ENCODE peak calls at places on chromosomes 5 and 9, in seven cellular contexts. R is adrenal gland, H is testis, E is A549, C is lower leg skin, V is HCT116, M is transverse colon. I is an unnamed sample.

GRCh38 chr9:98983295-98984268 is 39.9 kb downstream of the COL15A1 start:
- DNase-seq in C (no peak), R (no peak), V (no peak), E (no peak), H (no peak), M (no peak), I (no peak)

GRCh38 chr5:141634162-141634561 is 2.5 kb downstream of the HDAC3 start:
- DNase-seq in E (no peak), M (no peak), H (no peak), R (peak), C (peak), V (no peak), I (peak)

GRCh38 chr9:98482248-98482647 is 226.5 kb downstream of the GABBR2 start:
- DNase-seq in C (no peak), E (no peak), V (no peak), M (no peak), R (no peak), H (no peak), I (no peak)

GRCh38 chr5:173518856-173519255 is 97.6 kb downstream of the BOD1 start:
- DNase-seq in C (no peak), V (no peak), R (no peak), E (no peak), H (no peak), M (no peak), I (no peak)

GRCh38 chr9:37382161-37382981 is 40.1 kb upstream of the GRHPR start:
- DNase-seq in C (peak), M (no peak), V (no peak), H (no peak), R (no peak), E (no peak), I (no peak)

GRCh38 chr5:82163459-82164108 is 114.6 kb downstream of the RPS23 start:
- DNase-seq in V (no peak), E (no peak), H (no peak), C (no peak), R (no peak), M (no peak), I (no peak)

GRCh38 chr5:54148858-54149257 is 161.5 kb downstream of the ARL15 start:
- DNase-seq in H (no peak), C (no peak), M (no peak), E (no peak), V (no peak), R (no peak), I (no peak)

GRCh38 chr5:173869316-173869715 is 18.8 kb upstream of the CPEB4 start:
- DNase-seq in C (no peak), V (no peak), H (no peak), M (no peak), R (no peak), E (no peak), I (no peak)

GRCh38 chr5:68331202-68332108 is 115.9 kb downstream of the PIK3R1 start:
- DNase-seq in R (no peak), E (no peak), M (no peak), H (no peak), V (no peak), C (no peak), I (no peak)

GRCh38 chr9:3989915-3990314 is 310.0 kb downstream of the GLIS3 start:
- DNase-seq in V (no peak), H (no peak), R (no peak), C (no peak), E (no peak), M (no peak), I (no peak)

GRCh38 chr5:98774192-98775046 is 956 bp downstream of the RGMB start:
- DNase-seq in R (peak), V (no peak), H (peak), M (peak), C (peak), E (peak), I (peak)

GRCh38 chr5:173051746-173052145 is 4.4 kb upstream of the CREBRF start:
- DNase-seq in E (no peak), V (no peak), H (no peak), R (no peak), C (no peak), M (no peak), I (no peak)

GRCh38 chr5:58499231-58499630 is 8.0 kb downstream of the GAPT start:
- DNase-seq in E (no peak), C (no peak), V (no peak), R (no peak), H (no peak), M (no peak), I (peak)

GRCh38 chr5:142233083-142234032 is 91.5 kb downstream of the SPRY4 start:
- DNase-seq in C (no peak), V (no peak), M (no peak), R (no peak), H (no peak), E (no peak), I (no peak)

GRCh38 chr9:136410500-136411287 is at the start of the genes ENTR1 and PMPCA:
- DNase-seq in R (peak), V (peak), C (peak), M (peak), E (peak), H (peak), I (peak)

GRCh38 chr9:114006155-114006550 is 71.9 kb downstream of the AMBP start:
- DNase-seq in C (peak), V (no peak), H (peak), E (no peak), R (no peak), M (no peak), I (no peak)

GRCh38 chr5:169009171-169009570 is 291.8 kb downstream of the SLIT3 start:
- DNase-seq in C (no peak), V (no peak), H (no peak), R (peak), E (peak), M (no peak), I (no peak)

GRCh38 chr9:127067603-127068220 is 54.7 kb downstream of the ANGPTL2 start:
- DNase-seq in R (no peak), C (no peak), V (peak), H (no peak), E (no peak), M (no peak), I (no peak)

GRCh38 chr5:177530638-177531037 is 13.9 kb upstream of the DDX41 start:
- DNase-seq in C (no peak), H (no peak), R (no peak), V (no peak), M (no peak), E (no peak), I (no peak)

GRCh38 chr5:1734271-1734907 is 65.2 kb downstream of the MRPL36 start:
- DNase-seq in C (peak), V (no peak), E (no peak), R (peak), H (no peak), M (no peak), I (no peak)

GRCh38 chr5:165805756-165806155 is 2300.3 kb downstream of the MAT2B start:
- DNase-seq in M (no peak), V (no peak), C (no peak), R (no peak), H (peak), E (no peak), I (no peak)

GRCh38 chr9:36207546-36208012 is 16.9 kb downstream of the CLTA start:
- DNase-seq in E (no peak), R (no peak), V (no peak), C (no peak), M (no peak), H (no peak), I (peak)

GRCh38 chr5:171999877-172000276 is 6.6 kb downstream of the FBXW11 start:
- DNase-seq in M (no peak), E (no peak), R (no peak), V (no peak), H (no peak), C (no peak), I (no peak)

GRCh38 chr9:129145841-129146292 is 32.2 kb downstream of the IER5L start:
- DNase-seq in E (no peak), H (no peak), C (no peak), R (no peak), V (no peak), M (no peak), I (no peak)

GRCh38 chr5:36495638-36496010 is 110.8 kb upstream of the SLC1A3 start:
- DNase-seq in R (no peak), V (no peak), E (no peak), H (no peak), M (no peak), C (no peak), I (no peak)

GRCh38 chr5:43773032-43773830 is 170.3 kb downstream of the NNT start:
- DNase-seq in C (no peak), H (no peak), M (no peak), V (peak), E (no peak), R (no peak), I (peak)

DNA sequence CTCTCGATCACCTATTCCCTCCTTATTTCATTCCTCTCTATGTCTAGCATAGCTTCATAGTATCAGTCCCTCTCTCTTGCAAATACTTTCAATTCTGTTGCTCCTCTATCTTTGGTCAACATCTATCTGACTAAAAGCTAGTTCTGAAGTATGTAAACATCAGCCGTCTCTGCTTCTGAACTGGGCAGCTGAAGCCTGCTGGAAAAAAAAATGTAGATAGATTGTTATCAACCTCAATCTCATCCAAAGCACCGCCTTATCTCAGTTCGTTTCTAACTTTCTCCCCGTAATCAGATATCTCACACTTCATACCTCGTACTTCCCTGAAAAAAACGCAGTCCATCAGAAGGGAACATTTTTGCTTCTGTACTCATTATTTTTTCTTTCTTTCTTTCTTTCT is 4.5 kb upstream of the SEMA6A start:
- DNase-seq in V (no peak), E (no peak), R (no peak), H (no peak), M (no peak), C (no peak), I (no peak)
- TF ChIP-seq POLR2A in V (no peak), E (no peak), R (no peak), H (no peak), M (no peak), C (no peak), I (no peak)

GRCh38 chr5:138489705-138490104 is 24.4 kb downstream of the EGR1 start:
- DNase-seq in C (no peak), M (no peak), V (no peak), H (peak), R (peak), E (no peak), I (no peak)

GRCh38 chr5:138490648-138491283 is 25.5 kb downstream of the EGR1 start:
- DNase-seq in C (no peak), H (no peak), M (no peak), R (no peak), E (no peak), V (no peak), I (peak)

GRCh38 chr5:138492552-138493045 is 27.3 kb downstream of the EGR1 start:
- DNase-seq in R (no peak), M (no peak), E (no peak), V (no peak), H (no peak), C (no peak), I (no peak)

GRCh38 chr5:138491284-138491648 is 26.0 kb downstream of the EGR1 start:
- DNase-seq in H (no peak), M (no peak), C (no peak), E (no peak), V (no peak), R (no peak), I (no peak)

GRCh38 chr5:138491669-138492551 is 26.6 kb downstream of the EGR1 start:
- DNase-seq in R (peak), V (peak), C (peak), M (peak), E (peak), H (peak), I (peak)
- TF ChIP-seq POLR2A in R (peak), V (peak), C (no peak), M (no peak), E (no peak), H (no peak), I (peak)

GRCh38 chr5:179304871-179305270 is 40.4 kb downstream of the ADAMTS2 start:
- DNase-seq in R (no peak), V (no peak), H (no peak), E (no peak), M (no peak), C (no peak), I (no peak)
- TF ChIP-seq POLR2A in R (no peak), V (no peak), H (no peak), E (no peak), M (no peak), C (no peak), I (no peak)

GRCh38 chr5:132829742-132830435 is 558 bp downstream of the SHROOM1 start:
- DNase-seq in H (peak), R (peak), V (peak), M (peak), E (peak), C (peak), I (peak)
- TF ChIP-seq POLR2A in H (no peak), R (peak), V (no peak), M (peak), E (peak), C (no peak), I (no peak)

I was measured in erythroblast.